ENCODE peak calls at places on chromosomes 3 and 15, in nine cellular contexts. One of them, this sample, is unnamed.

GRCh38 chr3:140467104-140467577 is 210.7 kb upstream of the TRIM42 start:
- DNase-seq in suprapubic skin: no peak
- DNase-seq in activated effector memory CD4-positive, alpha-beta T cell treated with anti-CD3 and anti-CD28 coated beads, Interleukin-2, amount 50 U/mL, for 16 hours: no peak
- DNase-seq in endothelial cell: no peak
- DNase-seq in COR-L47: no peak
- DNase-seq in activated CD8-positive, alpha-beta memory T cell treated with anti-CD3 and anti-CD28 coated beads for 48 hours: no peak
- DNase-seq in epithelial cell of esophagus: peak; percentile 77
- DNase-seq in mesothelial cell of epicardium: no peak
- DNase-seq in NCI-H1694 treated with DMSO at 0.1 percent for 48 hours: no peak
- DNase-seq in this sample: no peak

GRCh38 chr3:149120051-149120972 is 9.1 kb upstream of the HPS3 start:
- DNase-seq in suprapubic skin: no peak
- DNase-seq in activated effector memory CD4-positive, alpha-beta T cell treated with anti-CD3 and anti-CD28 coated beads, Interleukin-2, amount 50 U/mL, for 16 hours: no peak
- DNase-seq in endothelial cell: no peak
- DNase-seq in COR-L47: peak; percentile 51
- DNase-seq in activated CD8-positive, alpha-beta memory T cell treated with anti-CD3 and anti-CD28 coated beads for 48 hours: no peak
- DNase-seq in epithelial cell of esophagus: peak; percentile 70
- DNase-seq in mesothelial cell of epicardium: no peak
- DNase-seq in NCI-H1694 treated with DMSO at 0.1 percent for 48 hours: peak; percentile 45
- DNase-seq in this sample: no peak

GRCh38 chr3:4983739-4984510 is 4.7 kb downstream of the BHLHE40 start:
- DNase-seq in suprapubic skin: no peak
- DNase-seq in activated effector memory CD4-positive, alpha-beta T cell treated with anti-CD3 and anti-CD28 coated beads, Interleukin-2, amount 50 U/mL, for 16 hours: peak; percentile 90
- DNase-seq in endothelial cell: no peak
- DNase-seq in COR-L47: no peak
- DNase-seq in activated CD8-positive, alpha-beta memory T cell treated with anti-CD3 and anti-CD28 coated beads for 48 hours: no peak
- DNase-seq in epithelial cell of esophagus: peak; percentile 85
- DNase-seq in mesothelial cell of epicardium: no peak
- DNase-seq in NCI-H1694 treated with DMSO at 0.1 percent for 48 hours: no peak
- DNase-seq in this sample: no peak

GRCh38 chr3:27302891-27303290 is 66.3 kb downstream of the NEK10 start:
- DNase-seq in suprapubic skin: no peak
- DNase-seq in activated effector memory CD4-positive, alpha-beta T cell treated with anti-CD3 and anti-CD28 coated beads, Interleukin-2, amount 50 U/mL, for 16 hours: no peak
- DNase-seq in endothelial cell: no peak
- DNase-seq in COR-L47: no peak
- DNase-seq in activated CD8-positive, alpha-beta memory T cell treated with anti-CD3 and anti-CD28 coated beads for 48 hours: no peak
- DNase-seq in epithelial cell of esophagus: no peak
- DNase-seq in mesothelial cell of epicardium: no peak
- DNase-seq in NCI-H1694 treated with DMSO at 0.1 percent for 48 hours: no peak
- DNase-seq in this sample: no peak

GRCh38 chr15:66771351-66771650 is 69.3 kb downstream of the SMAD6 start:
- DNase-seq in suprapubic skin: no peak
- DNase-seq in activated effector memory CD4-positive, alpha-beta T cell treated with anti-CD3 and anti-CD28 coated beads, Interleukin-2, amount 50 U/mL, for 16 hours: no peak
- DNase-seq in endothelial cell: no peak
- DNase-seq in COR-L47: no peak
- DNase-seq in activated CD8-positive, alpha-beta memory T cell treated with anti-CD3 and anti-CD28 coated beads for 48 hours: no peak
- DNase-seq in epithelial cell of esophagus: no peak
- DNase-seq in mesothelial cell of epicardium: no peak
- DNase-seq in NCI-H1694 treated with DMSO at 0.1 percent for 48 hours: no peak
- DNase-seq in this sample: no peak

GRCh38 chr15:57149196-57149595 is 227.1 kb upstream of the CGNL1 start:
- DNase-seq in suprapubic skin: no peak
- DNase-seq in activated effector memory CD4-positive, alpha-beta T cell treated with anti-CD3 and anti-CD28 coated beads, Interleukin-2, amount 50 U/mL, for 16 hours: no peak
- DNase-seq in endothelial cell: no peak
- DNase-seq in COR-L47: no peak
- DNase-seq in activated CD8-positive, alpha-beta memory T cell treated with anti-CD3 and anti-CD28 coated beads for 48 hours: no peak
- DNase-seq in epithelial cell of esophagus: peak; percentile 67
- DNase-seq in mesothelial cell of epicardium: no peak
- DNase-seq in NCI-H1694 treated with DMSO at 0.1 percent for 48 hours: no peak
- DNase-seq in this sample: no peak

GRCh38 chr3:177126015-177126773 is 71.1 kb downstream of the TBL1XR1 start:
- DNase-seq in suprapubic skin: no peak
- DNase-seq in activated effector memory CD4-positive, alpha-beta T cell treated with anti-CD3 and anti-CD28 coated beads, Interleukin-2, amount 50 U/mL, for 16 hours: no peak
- DNase-seq in endothelial cell: no peak
- DNase-seq in COR-L47: no peak
- DNase-seq in activated CD8-positive, alpha-beta memory T cell treated with anti-CD3 and anti-CD28 coated beads for 48 hours: no peak
- DNase-seq in epithelial cell of esophagus: peak; percentile 90
- DNase-seq in mesothelial cell of epicardium: no peak
- DNase-seq in NCI-H1694 treated with DMSO at 0.1 percent for 48 hours: no peak
- DNase-seq in this sample: no peak

GRCh38 chr15:75198560-75199346 is 2.9 kb upstream of the C15orf39 start:
- DNase-seq in suprapubic skin: no peak
- DNase-seq in activated effector memory CD4-positive, alpha-beta T cell treated with anti-CD3 and anti-CD28 coated beads, Interleukin-2, amount 50 U/mL, for 16 hours: no peak
- DNase-seq in endothelial cell: no peak
- DNase-seq in COR-L47: peak; percentile 57
- DNase-seq in activated CD8-positive, alpha-beta memory T cell treated with anti-CD3 and anti-CD28 coated beads for 48 hours: no peak
- DNase-seq in epithelial cell of esophagus: peak; percentile 37
- DNase-seq in mesothelial cell of epicardium: no peak
- DNase-seq in NCI-H1694 treated with DMSO at 0.1 percent for 48 hours: no peak
- DNase-seq in this sample: no peak

GRCh38 chr15:57138260-57138895 is 219.9 kb downstream of the TCF12 start:
- DNase-seq in suprapubic skin: no peak
- DNase-seq in activated effector memory CD4-positive, alpha-beta T cell treated with anti-CD3 and anti-CD28 coated beads, Interleukin-2, amount 50 U/mL, for 16 hours: no peak
- DNase-seq in endothelial cell: peak; percentile 50
- DNase-seq in COR-L47: no peak
- DNase-seq in activated CD8-positive, alpha-beta memory T cell treated with anti-CD3 and anti-CD28 coated beads for 48 hours: no peak
- DNase-seq in epithelial cell of esophagus: peak; percentile 79
- DNase-seq in mesothelial cell of epicardium: no peak
- DNase-seq in NCI-H1694 treated with DMSO at 0.1 percent for 48 hours: peak; percentile 66
- DNase-seq in this sample: no peak

GRCh38 chr3:172746476-172746875 is 4.0 kb upstream of the ECT2 start:
- DNase-seq in suprapubic skin: no peak
- DNase-seq in activated effector memory CD4-positive, alpha-beta T cell treated with anti-CD3 and anti-CD28 coated beads, Interleukin-2, amount 50 U/mL, for 16 hours: no peak
- DNase-seq in endothelial cell: no peak
- DNase-seq in COR-L47: no peak
- DNase-seq in activated CD8-positive, alpha-beta memory T cell treated with anti-CD3 and anti-CD28 coated beads for 48 hours: no peak
- DNase-seq in epithelial cell of esophagus: no peak
- DNase-seq in mesothelial cell of epicardium: no peak
- DNase-seq in NCI-H1694 treated with DMSO at 0.1 percent for 48 hours: no peak
- DNase-seq in this sample: no peak

GRCh38 chr3:59771760-59772159 is 721.9 kb upstream of the CFAP20DC start:
- DNase-seq in suprapubic skin: no peak
- DNase-seq in activated effector memory CD4-positive, alpha-beta T cell treated with anti-CD3 and anti-CD28 coated beads, Interleukin-2, amount 50 U/mL, for 16 hours: no peak
- DNase-seq in endothelial cell: no peak
- DNase-seq in COR-L47: no peak
- DNase-seq in activated CD8-positive, alpha-beta memory T cell treated with anti-CD3 and anti-CD28 coated beads for 48 hours: no peak
- DNase-seq in epithelial cell of esophagus: peak; percentile 86
- DNase-seq in mesothelial cell of epicardium: no peak
- DNase-seq in NCI-H1694 treated with DMSO at 0.1 percent for 48 hours: no peak
- DNase-seq in this sample: no peak

GRCh38 chr3:44914936-44915335 is 40.5 kb downstream of the TGM4 start:
- DNase-seq in suprapubic skin: no peak
- DNase-seq in activated effector memory CD4-positive, alpha-beta T cell treated with anti-CD3 and anti-CD28 coated beads, Interleukin-2, amount 50 U/mL, for 16 hours: no peak
- DNase-seq in endothelial cell: peak; percentile 44
- DNase-seq in COR-L47: no peak
- DNase-seq in activated CD8-positive, alpha-beta memory T cell treated with anti-CD3 and anti-CD28 coated beads for 48 hours: no peak
- DNase-seq in epithelial cell of esophagus: peak; percentile 43
- DNase-seq in mesothelial cell of epicardium: no peak
- DNase-seq in NCI-H1694 treated with DMSO at 0.1 percent for 48 hours: no peak
- DNase-seq in this sample: no peak

GRCh38 chr15:66565731-66566130 is at the start of gene LCTL:
- DNase-seq in suprapubic skin: no peak
- DNase-seq in activated effector memory CD4-positive, alpha-beta T cell treated with anti-CD3 and anti-CD28 coated beads, Interleukin-2, amount 50 U/mL, for 16 hours: no peak
- DNase-seq in endothelial cell: no peak
- DNase-seq in COR-L47: no peak
- DNase-seq in activated CD8-positive, alpha-beta memory T cell treated with anti-CD3 and anti-CD28 coated beads for 48 hours: no peak
- DNase-seq in epithelial cell of esophagus: peak; percentile 44
- DNase-seq in mesothelial cell of epicardium: no peak
- DNase-seq in NCI-H1694 treated with DMSO at 0.1 percent for 48 hours: no peak
- DNase-seq in this sample: no peak

GRCh38 chr3:72887723-72888545 is at the start of gene GXYLT2:
- DNase-seq in suprapubic skin: no peak
- DNase-seq in activated effector memory CD4-positive, alpha-beta T cell treated with anti-CD3 and anti-CD28 coated beads, Interleukin-2, amount 50 U/mL, for 16 hours: no peak
- DNase-seq in endothelial cell: peak; percentile 58
- DNase-seq in COR-L47: peak; percentile 31
- DNase-seq in activated CD8-positive, alpha-beta memory T cell treated with anti-CD3 and anti-CD28 coated beads for 48 hours: no peak
- DNase-seq in epithelial cell of esophagus: peak; percentile 72
- DNase-seq in mesothelial cell of epicardium: peak; percentile 46
- DNase-seq in NCI-H1694 treated with DMSO at 0.1 percent for 48 hours: no peak
- DNase-seq in this sample: no peak

GRCh38 chr3:32835943-32836342 is 18.1 kb downstream of the TRIM71 start:
- DNase-seq in suprapubic skin: no peak
- DNase-seq in activated effector memory CD4-positive, alpha-beta T cell treated with anti-CD3 and anti-CD28 coated beads, Interleukin-2, amount 50 U/mL, for 16 hours: no peak
- DNase-seq in endothelial cell: no peak
- DNase-seq in COR-L47: no peak
- DNase-seq in activated CD8-positive, alpha-beta memory T cell treated with anti-CD3 and anti-CD28 coated beads for 48 hours: no peak
- DNase-seq in epithelial cell of esophagus: no peak
- DNase-seq in mesothelial cell of epicardium: no peak
- DNase-seq in NCI-H1694 treated with DMSO at 0.1 percent for 48 hours: no peak
- DNase-seq in this sample: no peak

GRCh38 chr3:59101091-59101738 is 51.4 kb upstream of the CFAP20DC start:
- DNase-seq in suprapubic skin: no peak
- DNase-seq in activated effector memory CD4-positive, alpha-beta T cell treated with anti-CD3 and anti-CD28 coated beads, Interleukin-2, amount 50 U/mL, for 16 hours: no peak
- DNase-seq in endothelial cell: no peak
- DNase-seq in COR-L47: no peak
- DNase-seq in activated CD8-positive, alpha-beta memory T cell treated with anti-CD3 and anti-CD28 coated beads for 48 hours: no peak
- DNase-seq in epithelial cell of esophagus: peak; percentile 95
- DNase-seq in mesothelial cell of epicardium: no peak
- DNase-seq in NCI-H1694 treated with DMSO at 0.1 percent for 48 hours: no peak
- DNase-seq in this sample: no peak

GRCh38 chr3:103818800-103819199 is 1384.0 kb downstream of the ZPLD1 start:
- DNase-seq in suprapubic skin: no peak
- DNase-seq in activated effector memory CD4-positive, alpha-beta T cell treated with anti-CD3 and anti-CD28 coated beads, Interleukin-2, amount 50 U/mL, for 16 hours: no peak
- DNase-seq in endothelial cell: no peak
- DNase-seq in COR-L47: no peak
- DNase-seq in activated CD8-positive, alpha-beta memory T cell treated with anti-CD3 and anti-CD28 coated beads for 48 hours: no peak
- DNase-seq in epithelial cell of esophagus: no peak
- DNase-seq in mesothelial cell of epicardium: no peak
- DNase-seq in NCI-H1694 treated with DMSO at 0.1 percent for 48 hours: no peak
- DNase-seq in this sample: no peak

GRCh38 chr15:67796196-67796699 is 29.1 kb upstream of the SKOR1 start:
- DNase-seq in suprapubic skin: no peak
- DNase-seq in activated effector memory CD4-positive, alpha-beta T cell treated with anti-CD3 and anti-CD28 coated beads, Interleukin-2, amount 50 U/mL, for 16 hours: no peak
- DNase-seq in endothelial cell: no peak
- DNase-seq in COR-L47: no peak
- DNase-seq in activated CD8-positive, alpha-beta memory T cell treated with anti-CD3 and anti-CD28 coated beads for 48 hours: no peak
- DNase-seq in epithelial cell of esophagus: no peak
- DNase-seq in mesothelial cell of epicardium: no peak
- DNase-seq in NCI-H1694 treated with DMSO at 0.1 percent for 48 hours: no peak
- DNase-seq in this sample: no peak